ENCODE peak calls at places on chromosomes 2 and 18, in six cellular contexts. I is astrocyte of the cerebellum, S is tibial nerve, Z is A673, M is pancreas, V is IMR-90. Q is an unnamed sample.

GRCh38 chr2:105877945-105878344 is 133.2 kb downstream of the NCK2 start:
- DNase-seq in I (no peak), S (no peak), Z (no peak), M (no peak), V (no peak), Q (no peak)

GRCh38 chr2:172552547-172553291 is 3.2 kb upstream of the PDK1 start:
- DNase-seq in I (peak), S (no peak), Z (no peak), M (peak), V (peak), Q (no peak)

GRCh38 chr18:59049726-59050660 is 89.7 kb upstream of the SEC11C start:
- DNase-seq in I (no peak), S (no peak), Z (peak), M (no peak), V (no peak), Q (no peak)

GRCh38 chr2:161165811-161166210 is 5.6 kb downstream of the TANK start:
- DNase-seq in I (no peak), S (no peak), Z (no peak), M (no peak), V (peak), Q (no peak)

GRCh38 chr2:210356944-210357343 is 42.0 kb upstream of the MYL1 start:
- DNase-seq in I (no peak), S (no peak), Z (no peak), M (no peak), V (no peak), Q (no peak)

GRCh38 chr18:55265130-55265675 is 305.9 kb upstream of the CCDC68 start:
- DNase-seq in I (no peak), S (no peak), Z (peak), M (no peak), V (no peak), Q (no peak)

GRCh38 chr2:68426885-68427579 is 40.1 kb downstream of the FBXO48 start:
- DNase-seq in I (no peak), S (no peak), Z (no peak), M (no peak), V (peak), Q (no peak)

GRCh38 chr2:43073373-43073772 is 153.0 kb downstream of the ZFP36L2 start:
- DNase-seq in I (no peak), S (no peak), Z (peak), M (no peak), V (peak), Q (no peak)

GRCh38 chr18:37963837-37964236 is 398.2 kb upstream of the CELF4 start:
- DNase-seq in I (no peak), S (no peak), Z (no peak), M (no peak), V (no peak), Q (no peak)
- TF ChIP-seq CTCF in I (no peak), S (no peak), Z (no peak), M (no peak), V (no peak), Q (no peak)

DNA sequence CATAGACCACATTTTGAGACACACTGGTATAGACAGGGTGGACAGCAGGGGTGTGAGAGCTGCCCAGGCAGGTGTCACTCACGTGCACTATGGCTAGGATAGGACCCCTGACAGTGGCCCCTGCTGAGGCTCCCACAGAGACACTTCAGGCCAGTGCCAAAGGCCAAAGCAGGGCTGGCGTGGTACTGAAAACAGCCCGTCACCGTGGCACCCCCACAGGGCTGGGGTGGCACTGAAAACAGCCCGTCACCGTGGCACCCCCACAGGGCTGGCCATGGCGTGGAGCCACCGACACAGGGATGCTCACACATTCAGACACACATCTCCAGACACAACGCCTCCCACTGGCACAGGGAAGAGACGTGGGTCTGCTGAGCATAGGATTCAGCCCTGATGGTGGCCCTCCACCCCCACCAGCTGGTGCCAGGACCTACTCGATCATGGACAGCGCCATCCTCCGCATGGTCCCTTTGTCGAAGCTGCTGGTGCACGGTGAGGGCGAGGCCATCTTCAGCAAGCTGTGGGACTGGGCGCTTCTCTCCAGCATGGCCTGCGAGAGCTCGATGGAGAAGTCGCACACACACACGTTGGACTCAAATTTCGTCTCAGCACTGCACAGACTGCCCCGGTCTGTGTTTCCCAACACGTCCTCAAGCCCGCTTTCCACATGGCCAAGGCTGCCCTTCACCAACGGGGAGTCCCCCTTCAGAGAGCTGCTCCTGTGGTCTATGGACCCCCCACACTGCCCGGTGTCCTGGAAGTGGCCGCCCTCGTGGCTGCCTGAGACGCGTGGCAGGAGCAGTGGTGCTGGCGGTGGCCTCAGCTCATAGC is 34.1 kb downstream of the ANKMY1 start:
- DNase-seq in I (no peak), S (no peak), Z (no peak), M (no peak), V (no peak), Q (no peak)
- H3K4me3 ChIP-seq in I (no peak), S (no peak), Z (no peak), M (no peak), V (no peak), Q (no peak)

DNA sequence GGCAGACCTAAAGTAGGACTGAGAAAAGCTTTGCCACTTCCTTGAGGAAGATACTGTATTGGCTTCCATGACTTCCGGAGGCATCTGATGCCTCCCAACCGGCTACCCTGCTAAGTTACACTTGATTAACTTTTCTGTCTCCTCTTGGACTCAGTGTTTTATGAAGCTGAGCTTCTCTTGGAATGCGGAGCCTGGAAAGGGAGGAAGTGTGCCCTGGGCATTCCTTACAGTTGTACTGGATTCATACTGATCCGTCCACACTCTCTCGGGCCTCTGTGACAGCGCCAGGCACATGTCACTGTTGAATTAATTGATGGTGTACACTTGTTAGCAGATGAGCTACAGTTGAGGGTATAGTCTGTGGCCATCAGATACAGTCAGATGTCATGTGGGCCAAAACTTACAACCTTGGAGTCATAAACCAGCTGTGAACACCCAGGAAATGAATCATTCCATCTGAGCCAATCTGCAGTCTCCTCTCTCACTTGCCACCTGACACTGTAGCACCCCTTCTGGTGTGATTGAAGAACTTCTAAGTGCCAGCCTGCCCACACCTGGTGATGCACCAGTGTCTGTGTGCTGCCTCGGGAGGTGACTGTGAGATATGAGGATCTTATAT is 122.5 kb downstream of the FHOD3 start:
- DNase-seq in I (no peak), S (no peak), Z (no peak), M (no peak), V (peak), Q (no peak)
- TF ChIP-seq CTCF in I (no peak), S (no peak), Z (no peak), M (no peak), V (no peak), Q (peak)

GRCh38 chr2:74026674-74027294 is 42.1 kb downstream of the TET3 start:
- DNase-seq in I (no peak), S (no peak), Z (no peak), M (no peak), V (no peak), Q (no peak)
- H3K4me3 ChIP-seq in I (no peak), S (no peak), Z (no peak), M (no peak), V (no peak), Q (no peak)

DNA sequence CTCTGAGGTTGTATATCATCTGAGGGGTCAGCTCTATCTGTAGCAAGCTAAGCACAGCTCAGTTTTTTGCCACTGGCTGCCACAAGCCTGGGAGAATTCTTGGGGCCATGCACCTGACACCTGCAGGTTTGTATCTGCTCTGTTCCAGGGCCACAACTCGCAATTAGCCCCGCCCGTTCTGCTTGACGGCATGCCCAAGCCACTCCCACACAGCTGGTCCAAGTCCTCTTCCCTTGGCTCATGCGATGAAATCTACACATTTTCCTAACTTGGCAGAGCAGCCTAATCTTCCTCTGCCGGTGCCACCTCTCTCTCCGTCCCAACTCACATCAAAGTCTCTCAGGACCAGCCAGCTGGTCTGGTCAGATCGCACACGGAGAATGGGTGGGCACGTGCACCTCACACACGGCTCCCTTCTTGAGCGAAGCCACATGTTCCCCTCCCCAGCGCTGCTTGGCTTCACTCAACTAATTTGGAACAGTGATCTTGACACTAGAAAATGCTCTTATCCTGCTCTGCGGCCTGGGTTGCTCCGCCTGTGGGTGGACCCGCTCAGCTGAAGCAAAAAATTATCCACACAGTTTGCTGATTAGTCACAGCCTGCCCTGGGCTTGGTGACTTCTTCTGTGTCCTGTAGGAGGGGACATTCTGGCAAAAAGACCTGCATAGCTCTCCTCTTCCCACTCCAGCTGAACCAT is 176.6 kb downstream of the NRP2 start:
- DNase-seq in I (no peak), S (peak), Z (no peak), M (peak), V (peak), Q (no peak)
- TF ChIP-seq CTCF in I (no peak), S (no peak), Z (no peak), M (no peak), V (no peak), Q (no peak)

DNA sequence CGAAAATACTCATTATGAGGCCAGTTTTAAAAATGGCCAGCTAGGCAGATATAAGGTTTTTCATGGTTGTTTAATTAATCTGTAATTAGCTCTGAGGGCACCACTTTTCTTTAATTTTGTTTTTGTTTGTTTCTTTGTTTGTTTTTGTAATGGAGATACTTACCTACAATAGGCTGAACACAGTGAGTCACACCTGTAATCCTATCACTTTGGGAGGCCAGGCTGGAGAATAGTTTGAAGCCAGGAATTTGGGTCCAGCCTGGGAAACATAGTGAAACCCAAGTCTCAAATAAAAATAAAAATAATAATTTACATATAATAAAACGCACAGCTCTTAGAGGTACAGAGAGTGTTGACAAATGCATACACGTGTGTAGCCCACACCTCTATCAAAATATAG is 56.8 kb upstream of the MSH2 start:
- DNase-seq in I (no peak), S (no peak), Z (no peak), M (no peak), V (no peak), Q (no peak)
- H3K4me3 ChIP-seq in I (no peak), S (no peak), Z (no peak), M (no peak), V (no peak), Q (no peak)

GRCh38 chr2:170292415-170292814 is 114.5 kb downstream of the MYO3B start:
- DNase-seq in I (no peak), S (no peak), Z (no peak), M (no peak), V (no peak), Q (no peak)
- TF ChIP-seq CTCF in I (no peak), S (no peak), Z (no peak), M (no peak), V (no peak), Q (no peak)

GRCh38 chr2:236507393-236508085 is 62.1 kb upstream of the ACKR3 start:
- DNase-seq in I (peak), S (no peak), Z (peak), M (peak), V (no peak), Q (peak)
- H3K4me3 ChIP-seq in I (peak), S (peak), Z (no peak), M (peak), V (no peak), Q (peak)

GRCh38 chr2:197149546-197149945 is 161.0 kb downstream of the ANKRD44 start:
- DNase-seq in I (no peak), S (no peak), Z (no peak), M (no peak), V (no peak), Q (no peak)

GRCh38 chr2:197146995-197147394 is 163.6 kb downstream of the ANKRD44 start:
- DNase-seq in I (no peak), S (no peak), Z (no peak), M (no peak), V (no peak), Q (no peak)

GRCh38 chr2:197147942-197148341 is 162.6 kb downstream of the ANKRD44 start:
- DNase-seq in I (no peak), S (no peak), Z (no peak), M (no peak), V (no peak), Q (no peak)

GRCh38 chr2:197145471-197146056 is 165.0 kb downstream of the ANKRD44 start:
- DNase-seq in I (no peak), S (no peak), Z (peak), M (no peak), V (no peak), Q (no peak)

GRCh38 chr2:197148401-197148800 is 162.2 kb downstream of the ANKRD44 start:
- DNase-seq in I (no peak), S (no peak), Z (no peak), M (no peak), V (no peak), Q (no peak)
- TF ChIP-seq CTCF in I (no peak), S (no peak), Z (no peak), M (no peak), V (no peak), Q (no peak)

DNA sequence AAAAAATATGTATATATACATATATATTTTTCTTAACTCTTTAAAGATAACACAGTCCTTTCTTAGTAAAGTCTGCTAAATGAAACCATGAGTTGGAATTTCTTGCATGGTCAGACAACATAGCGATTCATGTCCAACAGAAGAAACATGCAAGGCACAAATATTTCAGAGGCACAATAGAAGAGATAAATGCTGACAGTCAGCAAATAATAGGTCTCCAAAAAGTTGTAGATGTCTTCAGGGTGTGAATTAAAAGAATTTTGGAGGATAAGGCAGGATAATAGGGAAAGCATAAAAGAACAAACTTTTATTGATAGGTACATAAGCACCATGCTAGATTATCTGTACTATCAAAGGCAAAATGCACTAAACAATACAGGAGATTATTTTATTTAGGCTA is 800.2 kb downstream of the PLCL1 start:
- DNase-seq in I (no peak), S (no peak), Z (no peak), M (no peak), V (no peak), Q (no peak)
- H3K4me3 ChIP-seq in I (no peak), S (no peak), Z (no peak), M (no peak), V (no peak), Q (no peak)